ENCODE peak calls at places on chromosomes 3 and 15, in six cellular contexts. L is mesendoderm, Y is GM06990, R is HCT116, O is transverse colon, H is brain microvascular endothelial cell. Z is an unnamed sample. For H3K27me3 and H3K36me3, the result is how much of the 10 kb centered on the place peaks cover.

GRCh38 chr15:37014137-37014536 is 86.2 kb downstream of the MEIS2 start:
- DNase-seq in Y (no peak), L (no peak), R (no peak), O (no peak), H (no peak), Z (no peak)

GRCh38 chr15:92407343-92407742 is 13.7 kb downstream of the ST8SIA2 start:
- DNase-seq in H (no peak), L (no peak), Y (no peak), R (no peak), O (no peak), Z (no peak)

GRCh38 chr15:92393287-92393993 is at the start of gene ST8SIA2:
- DNase-seq in H (no peak), L (peak), R (no peak), Y (peak), O (no peak), Z (no peak)

GRCh38 chr3:157360044-157360443 is 76.6 kb upstream of the PTX3 start:
- DNase-seq in O (no peak), H (peak), Y (no peak), L (no peak), R (peak), Z (peak)

GRCh38 chr3:124586126-124587052 is 143.9 kb upstream of the UMPS start:
- DNase-seq in R (no peak), O (no peak), Y (no peak), H (no peak), L (peak), Z (no peak)

GRCh38 chr3:43288850-43289249 is 2.5 kb downstream of the SNRK start:
- DNase-seq in H (no peak), O (no peak), Y (no peak), L (no peak), R (no peak), Z (no peak)

GRCh38 chr3:52397676-52398399 is 47.1 kb downstream of the SEMA3G start:
- DNase-seq in R (no peak), O (no peak), Y (no peak), H (no peak), L (peak), Z (no peak)

GRCh38 chr3:45907769-45908705 is 21.7 kb downstream of the CCR9 start:
- DNase-seq in H (peak), R (no peak), Y (no peak), L (peak), O (no peak), Z (no peak)

GRCh38 chr3:139538733-139539132 is 809 bp downstream of the RBP1 start:
- DNase-seq in Y (no peak), H (peak), O (peak), R (no peak), L (peak), Z (no peak)

GRCh38 chr3:3991598-3991997 is 192.4 kb downstream of the LRRN1 start:
- DNase-seq in R (no peak), O (no peak), L (no peak), H (no peak), Y (no peak), Z (no peak)

GRCh38 chr3:16849795-16850194 is 35.0 kb upstream of the PLCL2 start:
- DNase-seq in R (no peak), L (peak), Y (no peak), O (no peak), H (peak), Z (no peak)

GRCh38 chr3:53834429-53835095 is 11.7 kb downstream of the CHDH start:
- DNase-seq in Y (no peak), H (no peak), R (no peak), O (no peak), L (no peak), Z (no peak)

GRCh38 chr15:69591905-69592508 is 139.4 kb downstream of the RPLP1 start:
- DNase-seq in L (no peak), R (no peak), O (no peak), H (no peak), Y (no peak), Z (peak)

GRCh38 chr15:81195339-81195864 is 1.3 kb upstream of the IL16 start:
- DNase-seq in H (no peak), L (no peak), R (no peak), O (no peak), Y (no peak), Z (no peak)

GRCh38 chr3:74079961-74080562 is 455.3 kb upstream of the PDZRN3 start:
- DNase-seq in R (no peak), Y (no peak), L (peak), O (no peak), H (no peak), Z (no peak)

GRCh38 chr3:105385179-105385578 is 18.5 kb downstream of the ALCAM start:
- DNase-seq in L (no peak), H (no peak), Y (no peak), R (no peak), O (no peak), Z (no peak)

GRCh38 chr3:48305396-48305795 is 28.1 kb downstream of the SPINK8 start:
- DNase-seq in H (no peak), O (no peak), L (no peak), Y (no peak), R (no peak), Z (no peak)

GRCh38 chr3:30908466-30909037 is 14.1 kb upstream of the GADL1 start:
- DNase-seq in O (no peak), R (no peak), Y (no peak), H (no peak), L (no peak), Z (no peak)

GRCh38 chr15:99605490-99605931 is 39.7 kb downstream of the MEF2A start:
- DNase-seq in R (no peak), H (no peak), L (no peak), O (no peak), Y (no peak), Z (no peak)

GRCh38 chr3:123733805-123734526 is 149.1 kb upstream of the HACD2 start:
- DNase-seq in Y (no peak), O (no peak), H (peak), R (no peak), L (no peak), Z (peak)

GRCh38 chr3:134309987-134310700 is 59.5 kb upstream of the RYK start:
- DNase-seq in Y (no peak), L (no peak), H (no peak), O (peak), R (no peak), Z (no peak)

GRCh38 chr3:119331661-119332060 is 37.5 kb downstream of the ARHGAP31 start:
- DNase-seq in O (no peak), H (no peak), R (no peak), Y (no peak), L (no peak), Z (no peak)

GRCh38 chr15:96412919-96413231 is 82.4 kb downstream of the NR2F2 start:
- DNase-seq in O (no peak), Y (no peak), H (no peak), R (no peak), L (no peak), Z (no peak)
- H3K27me3 ChIP-seq in O (half or more), Y (under half), H (half or more), R (half or more), L (half or more), Z (under half)

GRCh38 chr3:40464339-40465110 is 7.4 kb downstream of the RPL14 start:
- DNase-seq in Y (no peak), H (no peak), L (no peak), O (no peak), R (no peak), Z (no peak)
- H3K36me3 ChIP-seq in Y (under half), H (under half), L (under half), O (under half), R (half or more), Z (under half)

GRCh38 chr3:147400999-147401398 is 5.3 kb downstream of the ZIC4 start:
- DNase-seq in Y (no peak), L (no peak), O (no peak), R (no peak), H (no peak), Z (no peak)

GRCh38 chr3:147400111-147400510 is 6.2 kb downstream of the ZIC4 start:
- DNase-seq in L (no peak), O (no peak), H (no peak), R (no peak), Y (no peak), Z (no peak)

GRCh38 chr3:147397911-147398809 is 8.2 kb downstream of the ZIC4 start:
- DNase-seq in L (peak), O (no peak), R (no peak), H (no peak), Y (no peak), Z (no peak)

GRCh38 chr3:147397155-147397888 is 9.0 kb downstream of the ZIC4 start:
- DNase-seq in H (peak), R (no peak), Y (no peak), O (no peak), L (peak), Z (no peak)

DNA sequence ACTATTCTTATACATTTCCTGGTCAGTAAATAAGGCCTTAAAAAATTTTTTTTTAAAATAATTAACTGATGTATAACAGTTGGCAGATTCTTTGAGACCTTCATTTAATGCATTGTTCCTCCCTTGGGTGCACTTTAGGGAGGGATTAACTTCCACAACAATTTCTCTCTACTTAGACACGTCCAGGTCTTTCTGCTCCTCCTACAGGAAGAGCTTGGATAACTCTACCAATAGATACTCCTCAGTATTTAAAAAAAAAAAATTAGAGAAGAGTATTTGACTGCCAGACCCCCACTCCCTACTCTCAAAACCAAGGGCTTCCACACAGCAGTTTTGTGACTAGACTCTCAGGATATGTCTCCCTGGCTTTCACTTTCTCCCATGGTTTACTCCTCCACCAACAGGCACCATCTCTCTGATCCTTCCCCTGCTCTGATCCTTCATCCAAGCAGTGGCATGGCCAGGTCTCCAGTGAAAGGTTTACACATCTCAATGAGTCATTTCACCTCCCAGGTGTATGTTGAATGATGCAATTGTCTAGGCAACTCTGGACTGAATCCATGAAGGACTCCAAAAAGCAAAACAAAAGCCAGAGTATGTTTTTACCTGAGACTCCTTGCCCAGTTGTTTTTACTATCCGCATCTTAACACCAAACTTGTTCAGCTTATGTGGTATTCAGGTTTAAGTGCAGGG is 7.4 kb downstream of the ZIC4 start:
- DNase-seq in R (peak), O (no peak), H (no peak), L (peak), Y (no peak), Z (no peak)
- H3K27me3 ChIP-seq in R (under half), O (half or more), H (under half), L (half or more), Y (under half), Z (half or more)

GRCh38 chr15:50633653-50634052 is 52.9 kb downstream of the TRPM7 start:
- DNase-seq in L (no peak), Y (no peak), R (no peak), H (no peak), O (no peak), Z (no peak)

GRCh38 chr15:50641318-50641717 is 45.3 kb downstream of the TRPM7 start:
- DNase-seq in O (no peak), L (no peak), H (no peak), Y (no peak), R (no peak), Z (no peak)

DNA sequence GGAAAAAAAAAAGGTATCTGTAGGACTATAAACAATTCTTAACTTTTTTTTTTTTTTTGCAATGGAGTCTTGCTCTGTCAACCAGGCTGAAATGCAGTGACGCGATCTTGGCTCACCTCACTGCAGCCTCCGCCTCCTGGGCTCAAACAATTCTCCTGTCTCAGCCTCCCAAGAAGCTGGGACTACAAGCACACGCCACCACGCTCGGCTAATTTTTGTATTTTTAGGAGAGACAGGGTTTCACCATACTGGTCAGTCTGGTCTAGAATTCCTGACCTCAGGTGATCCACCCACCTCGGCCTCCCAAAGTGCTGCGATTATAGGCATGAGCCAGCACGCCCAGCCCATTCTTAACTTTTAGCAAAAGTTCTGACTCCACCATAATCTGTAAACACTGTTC is 50.5 kb downstream of the TRPM7 start:
- DNase-seq in L (no peak), H (no peak), Y (no peak), O (no peak), R (no peak), Z (no peak)
- H3K36me3 ChIP-seq in L (under half), H (under half), Y (under half), O (half or more), R (under half), Z (under half)

GRCh38 chr3:63279442-63279841 is 1.3 kb downstream of the SYNPR start:
- DNase-seq in Y (no peak), L (no peak), H (no peak), R (no peak), O (no peak), Z (no peak)

GRCh38 chr3:63279000-63279366 is 875 bp downstream of the SYNPR start:
- DNase-seq in O (no peak), Y (no peak), R (no peak), H (no peak), L (peak), Z (no peak)

GRCh38 chr3:63274359-63274758 is 3.7 kb upstream of the SYNPR start:
- DNase-seq in Y (no peak), R (no peak), O (no peak), H (no peak), L (no peak), Z (no peak)

GRCh38 chr3:63278171-63278999 is at the start of gene SYNPR:
- DNase-seq in O (no peak), Y (no peak), H (no peak), L (peak), R (no peak), Z (no peak)
- H3K27me3 ChIP-seq in O (under half), Y (under half), H (under half), L (under half), R (under half), Z (under half)

Z was measured in kidney epithelial cell.